ENCODE peak calls at places on chromosomes 3 and 15, in five cellular contexts. Y is NCI-H510A, N is foreskin fibroblast, X is left ventricle myocardium superior, C is NCI-H1436. D is an unnamed sample.

GRCh38 chr15:77617507-77618285 is 15.0 kb downstream of the LINGO1 start:
- DNase-seq in Y (no peak), N (no peak), X (no peak), C (no peak), D (no peak)

GRCh38 chr15:89115547-89115946 is 27.3 kb downstream of the ABHD2 start:
- DNase-seq in Y (peak), N (no peak), X (no peak), C (peak), D (no peak)

GRCh38 chr15:39079296-39079834 is 501.5 kb upstream of the THBS1 start:
- DNase-seq in Y (no peak), N (no peak), X (no peak), C (no peak), D (no peak)

GRCh38 chr15:65942436-65942835 is 73.1 kb downstream of the RAB11A start:
- DNase-seq in Y (no peak), N (no peak), X (no peak), C (no peak), D (no peak)

GRCh38 chr15:100400996-100401395 is 59.2 kb upstream of the ADAMTS17 start:
- DNase-seq in Y (no peak), N (no peak), X (no peak), C (no peak), D (no peak)

GRCh38 chr3:141402476-141403171 is 34.3 kb downstream of the ZBTB38 start:
- DNase-seq in Y (no peak), N (peak), X (peak), C (no peak), D (no peak)

GRCh38 chr3:141241248-141242034 is 9.8 kb downstream of the PXYLP1 start:
- DNase-seq in Y (no peak), N (peak), X (peak), C (no peak), D (no peak)

GRCh38 chr3:71673486-71673885 is 51.7 kb downstream of the EIF4E3 start:
- DNase-seq in Y (no peak), N (no peak), X (no peak), C (no peak), D (no peak)

GRCh38 chr3:128875556-128876120 is 3.8 kb upstream of the ACAD9 start:
- DNase-seq in Y (no peak), N (no peak), X (peak), C (no peak), D (no peak)

GRCh38 chr3:138187296-138188012 is at the start of gene ARMC8:
- DNase-seq in Y (no peak), N (no peak), X (peak), C (peak), D (no peak)

GRCh38 chr15:62173215-62173614 is 8.1 kb upstream of the C2CD4B start:
- DNase-seq in Y (no peak), N (no peak), X (peak), C (no peak), D (no peak)

D was measured in fibroblast of the conjunctiva.